ENCODE peak calls at places on chromosomes 5 and 9, in nine cellular contexts. L, B, W, S, C, F, N, Q and G are unnamed samples.
A peak's percentile ranks its signal among the peaks of the same experiment; 100 is the strongest.

GRCh38 chr5:164235176-164235914 is 729.9 kb downstream of the MAT2B start:
- DNase-seq in L (no peak), B (no peak), W (no peak), S (no peak), C (no peak), F (no peak), N (no peak), Q (no peak), G (no peak)

GRCh38 chr5:139443766-139444473 is 4.6 kb upstream of the DNAJC18 start:
- DNase-seq in L (no peak), B (no peak), W (no peak), S (no peak), C (no peak), F (no peak), N (no peak), Q (no peak), G (no peak)

GRCh38 chr9:38423939-38424843 is at the start of gene IGFBPL1:
- DNase-seq in L (no peak), B (no peak), W (peak; percentile 52), S (no peak), C (peak; percentile 47), F (no peak), N (no peak), Q (no peak), G (no peak)

GRCh38 chr9:133534346-133535284 is at the start of gene ADAMTSL2:
- DNase-seq in L (peak; percentile 73), B (no peak), W (peak; percentile 78), S (peak; percentile 91), C (no peak), F (no peak), N (peak; percentile 55), Q (peak; percentile 83), G (peak; percentile 78)

GRCh38 chr5:93604119-93604963 is 21.3 kb downstream of the NR2F1 start:
- DNase-seq in L (no peak), B (peak; percentile 74), W (no peak), S (no peak), C (no peak), F (no peak), N (no peak), Q (no peak), G (no peak)

GRCh38 chr9:98609646-98610045 is 99.1 kb downstream of the GABBR2 start:
- DNase-seq in L (no peak), B (peak; percentile 45), W (no peak), S (no peak), C (no peak), F (no peak), N (no peak), Q (no peak), G (no peak)

GRCh38 chr5:9564752-9565151 is 18.9 kb upstream of the SEMA5A start:
- DNase-seq in L (no peak), B (no peak), W (no peak), S (no peak), C (no peak), F (no peak), N (no peak), Q (no peak), G (no peak)

GRCh38 chr5:167763772-167764171 is 527.7 kb upstream of the WWC1 start:
- DNase-seq in L (no peak), B (no peak), W (no peak), S (no peak), C (no peak), F (no peak), N (no peak), Q (no peak), G (no peak)

GRCh38 chr5:116585227-116585626 is 10.6 kb upstream of the SEMA6A start:
- DNase-seq in L (no peak), B (no peak), W (no peak), S (no peak), C (no peak), F (no peak), N (no peak), Q (no peak), G (no peak)

GRCh38 chr5:25006734-25007133 is 362.0 kb upstream of the CDH10 start:
- DNase-seq in L (no peak), B (no peak), W (no peak), S (no peak), C (peak; percentile 67), F (no peak), N (no peak), Q (no peak), G (no peak)

GRCh38 chr9:104927216-104927911 is 591 bp downstream of the ABCA1 start:
- DNase-seq in L (peak; percentile 55), B (peak; percentile 89), W (peak; percentile 72), S (peak; percentile 67), C (peak; percentile 66), F (no peak), N (peak; percentile 44), Q (peak; percentile 42), G (peak; percentile 38)

GRCh38 chr9:33227741-33228140 is 12.2 kb upstream of the SPINK4 start:
- DNase-seq in L (no peak), B (no peak), W (no peak), S (no peak), C (no peak), F (no peak), N (no peak), Q (no peak), G (no peak)

GRCh38 chr5:93677344-93678021 is 63.9 kb downstream of the POU5F2 start:
- DNase-seq in L (peak; percentile 82), B (no peak), W (no peak), S (peak; percentile 61), C (no peak), F (no peak), N (no peak), Q (peak; percentile 25), G (peak; percentile 71)

GRCh38 chr9:105299190-105299854 is 54.9 kb downstream of the SLC44A1 start:
- DNase-seq in L (peak; percentile 26), B (no peak), W (no peak), S (no peak), C (peak; percentile 84), F (peak; percentile 51), N (peak; percentile 22), Q (no peak), G (no peak)

GRCh38 chr9:102101723-102102122 is 363.3 kb upstream of the GRIN3A start:
- DNase-seq in L (no peak), B (no peak), W (no peak), S (no peak), C (no peak), F (no peak), N (no peak), Q (no peak), G (no peak)

GRCh38 chr5:87268970-87269377 is 1.3 kb downstream of the RASA1 start:
- DNase-seq in L (no peak), B (no peak), W (no peak), S (no peak), C (no peak), F (no peak), N (no peak), Q (no peak), G (no peak)

GRCh38 chr5:87266914-87267573 is 639 bp upstream of the RASA1 start:
- DNase-seq in L (no peak), B (no peak), W (no peak), S (no peak), C (no peak), F (no peak), N (no peak), Q (no peak), G (no peak)

GRCh38 chr5:87263498-87263897 is 4.2 kb upstream of the RASA1 start:
- DNase-seq in L (no peak), B (no peak), W (no peak), S (no peak), C (no peak), F (no peak), N (no peak), Q (no peak), G (no peak)

GRCh38 chr5:87267574-87268125 is at the start of gene RASA1:
- DNase-seq in L (peak; percentile 91), B (peak; percentile 97), W (peak; percentile 99), S (peak; percentile 98), C (peak; percentile 94), F (peak; percentile 97), N (peak; percentile 96), Q (peak; percentile 95), G (peak; percentile 93)

GRCh38 chr5:87268126-87268969 is 665 bp downstream of the RASA1 start:
- DNase-seq in L (peak; percentile 30), B (peak; percentile 93), W (peak; percentile 76), S (peak; percentile 81), C (peak; percentile 74), F (peak; percentile 56), N (peak; percentile 77), Q (peak; percentile 66), G (peak; percentile 56)
- TF ChIP-seq POLR2A in L (no peak), B (no peak), W (no peak), S (no peak), C (peak; percentile 49), F (no peak), N (peak; percentile 25), Q (no peak), G (no peak)

DNA sequence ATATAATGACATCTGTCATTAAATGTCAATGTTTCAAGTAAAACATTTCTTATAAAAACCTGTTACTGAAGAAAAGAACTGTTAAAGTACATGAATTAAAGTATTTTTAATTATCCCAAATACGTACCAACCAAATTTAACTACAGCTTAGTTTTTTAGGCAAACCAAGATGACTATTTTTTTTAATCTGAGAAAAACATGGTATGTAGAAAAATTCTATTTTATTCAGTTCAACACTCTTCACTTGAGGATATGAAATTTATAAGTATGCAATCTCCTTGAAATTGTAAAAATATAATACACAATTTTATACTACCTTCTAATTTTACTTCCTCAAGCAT is 75.3 kb upstream of the IFNE start:
- DNase-seq in L (no peak), B (no peak), W (no peak), S (no peak), C (no peak), F (no peak), N (no peak), Q (no peak), G (no peak)
- H3K4me3 ChIP-seq in L (no peak overlapping the region), B (no peak overlapping the region), W (no peak overlapping the region), S (no peak overlapping the region), C (peak overlapping the region; percentile 79), F (no peak overlapping the region), N (no peak overlapping the region), Q (no peak overlapping the region), G (no peak overlapping the region)

DNA sequence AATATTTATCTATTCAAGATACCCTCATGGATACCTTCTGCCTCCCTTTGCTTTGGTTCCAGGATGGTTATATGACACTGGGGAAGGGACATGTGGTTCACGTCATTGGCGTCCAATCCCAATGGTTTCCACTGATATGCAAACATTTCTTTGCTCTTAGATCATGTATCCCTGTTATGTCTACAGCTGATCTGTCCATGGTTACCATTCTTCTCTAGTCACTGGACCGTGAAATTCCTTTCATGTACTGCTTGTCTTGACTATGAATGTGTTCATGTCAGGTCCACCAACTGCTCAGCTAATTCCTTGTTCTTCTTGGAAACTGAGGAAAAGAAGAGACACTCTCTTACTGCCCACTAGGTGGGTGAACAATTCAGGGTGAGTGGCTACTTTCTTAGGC is 391.1 kb upstream of the ZNF608 start:
- DNase-seq in L (peak; percentile 1), B (no peak), W (no peak), S (no peak), C (peak; percentile 6), F (no peak), N (no peak), Q (no peak), G (no peak)
- TF ChIP-seq POLR2A in L (no peak), B (no peak), W (no peak), S (no peak), C (no peak), F (no peak), N (no peak), Q (no peak), G (no peak)

DNA sequence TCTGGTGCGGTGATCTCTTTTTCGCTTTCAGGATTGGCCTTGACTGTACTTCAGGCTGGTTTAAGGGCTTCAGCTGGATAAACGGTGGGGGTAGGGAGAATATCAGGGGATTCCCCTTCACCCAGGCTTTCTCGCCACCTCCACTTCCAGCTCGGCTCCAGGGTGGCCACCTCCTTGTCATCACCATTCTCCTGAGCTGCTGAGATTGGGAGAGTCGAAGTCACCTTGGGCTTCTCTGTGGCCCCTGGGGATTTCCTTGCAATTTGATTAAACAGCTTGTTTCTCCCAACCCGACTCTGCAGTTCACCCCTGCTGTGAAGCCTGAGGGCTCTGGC is 964 bp downstream of the BSPRY start:
- DNase-seq in L (no peak), B (no peak), W (no peak), S (no peak), C (no peak), F (no peak), N (peak; percentile 18), Q (no peak), G (no peak)
- H3K4me3 ChIP-seq in L (no peak overlapping the region), B (no peak overlapping the region), W (no peak overlapping the region), S (no peak overlapping the region), C (no peak overlapping the region), F (no peak overlapping the region), N (peak overlapping the region; percentile 73), Q (no peak overlapping the region), G (peak overlapping the region; percentile 60)